ENCODE peak calls at places on chromosome 18, in ten cellular contexts. O, M, L, T, U, E, W, I, V and S are unnamed samples.

GRCh38 chr18:7116001-7116831 is 1.4 kb downstream of the LAMA1 start:
- DNase-seq in O (no peak), M (peak; percentile 46), L (peak; percentile 56), T (no peak), U (no peak), E (no peak), W (no peak), I (peak; percentile 33), V (no peak), S (no peak)

GRCh38 chr18:36828157-36828629 is 609 bp downstream of the TPGS2 start:
- DNase-seq in O (no peak), M (peak; percentile 73), L (no peak), T (peak; percentile 13), U (no peak), E (no peak), W (peak; percentile 10), I (peak; percentile 59), V (peak; percentile 5), S (no peak)

GRCh38 chr18:56294484-56295183 is 343.8 kb downstream of the TXNL1 start:
- DNase-seq in O (no peak), M (no peak), L (no peak), T (no peak), U (no peak), E (no peak), W (no peak), I (no peak), V (no peak), S (no peak)

GRCh38 chr18:77059294-77059916 is 73.2 kb downstream of the MBP start:
- DNase-seq in O (no peak), M (peak; percentile 69), L (no peak), T (no peak), U (no peak), E (no peak), W (no peak), I (peak; percentile 77), V (no peak), S (no peak)

GRCh38 chr18:1573732-1574131 is 669.1 kb downstream of the ADCYAP1 start:
- DNase-seq in O (no peak), M (no peak), L (no peak), T (no peak), U (no peak), E (no peak), W (no peak), I (no peak), V (no peak), S (no peak)

GRCh38 chr18:8834837-8835236 is 129.5 kb downstream of the MTCL1 start:
- DNase-seq in O (no peak), M (no peak), L (no peak), T (no peak), U (no peak), E (no peak), W (no peak), I (no peak), V (no peak), S (no peak)

GRCh38 chr18:32920796-32921787 is 148.3 kb upstream of the KLHL14 start:
- DNase-seq in O (no peak), M (no peak), L (no peak), T (no peak), U (peak; percentile 6), E (no peak), W (no peak), I (peak; percentile 95), V (no peak), S (no peak)

GRCh38 chr18:50783553-50783952 is 36.3 kb downstream of the MRO start:
- DNase-seq in O (no peak), M (no peak), L (no peak), T (no peak), U (no peak), E (no peak), W (no peak), I (no peak), V (no peak), S (no peak)

GRCh38 chr18:32019251-32019943 is 772 bp downstream of the RNF125 start:
- DNase-seq in O (peak; percentile 90), M (peak; percentile 69), L (peak; percentile 85), T (peak; percentile 47), U (no peak), E (peak; percentile 74), W (peak; percentile 57), I (peak; percentile 30), V (peak; percentile 45), S (no peak)

GRCh38 chr18:24530630-24531111 is 70.2 kb downstream of the HRH4 start:
- DNase-seq in O (no peak), M (no peak), L (no peak), T (no peak), U (peak; percentile 14), E (no peak), W (no peak), I (peak; percentile 13), V (no peak), S (peak; percentile 32)

GRCh38 chr18:54181856-54182612 is 42.4 kb downstream of the MBD2 start:
- DNase-seq in O (no peak), M (no peak), L (no peak), T (no peak), U (no peak), E (no peak), W (no peak), I (peak; percentile 26), V (no peak), S (no peak)

GRCh38 chr18:68507781-68508180 is 207.1 kb downstream of the TMX3 start:
- DNase-seq in O (no peak), M (no peak), L (no peak), T (no peak), U (no peak), E (no peak), W (no peak), I (peak; percentile 32), V (no peak), S (no peak)

GRCh38 chr18:24089626-24090337 is 49.1 kb upstream of the CABYR start:
- DNase-seq in O (no peak), M (no peak), L (no peak), T (no peak), U (no peak), E (no peak), W (no peak), I (no peak), V (no peak), S (no peak)

GRCh38 chr18:46190667-46191066 is 86.5 kb downstream of the HAUS1 start:
- DNase-seq in O (no peak), M (no peak), L (no peak), T (no peak), U (no peak), E (no peak), W (no peak), I (no peak), V (no peak), S (no peak)

GRCh38 chr18:36516726-36517125 is 219.2 kb downstream of the FHOD3 start:
- DNase-seq in O (no peak), M (no peak), L (peak; percentile 10), T (no peak), U (no peak), E (no peak), W (no peak), I (no peak), V (no peak), S (no peak)

GRCh38 chr18:31206787-31207381 is 44.2 kb upstream of the DSC1 start:
- DNase-seq in O (no peak), M (peak; percentile 39), L (no peak), T (no peak), U (no peak), E (peak; percentile 86), W (no peak), I (peak; percentile 67), V (no peak), S (no peak)

GRCh38 chr18:50456285-50456684 is 81.4 kb downstream of the SKA1 start:
- DNase-seq in O (no peak), M (no peak), L (no peak), T (no peak), U (no peak), E (no peak), W (no peak), I (no peak), V (no peak), S (no peak)

GRCh38 chr18:43484710-43485109 is 207.4 kb upstream of the SYT4 start:
- DNase-seq in O (no peak), M (no peak), L (no peak), T (no peak), U (no peak), E (no peak), W (no peak), I (no peak), V (no peak), S (no peak)

GRCh38 chr18:36389811-36390581 is 92.5 kb downstream of the FHOD3 start:
- DNase-seq in O (no peak), M (peak; percentile 62), L (no peak), T (no peak), U (no peak), E (no peak), W (no peak), I (no peak), V (no peak), S (no peak)

GRCh38 chr18:13438507-13439056 is 220.0 kb downstream of the LDLRAD4 start:
- DNase-seq in O (no peak), M (no peak), L (no peak), T (no peak), U (no peak), E (no peak), W (no peak), I (no peak), V (no peak), S (no peak)

GRCh38 chr18:42182728-42183700 is 228.0 kb downstream of the PIK3C3 start:
- DNase-seq in O (no peak), M (no peak), L (no peak), T (no peak), U (no peak), E (no peak), W (no peak), I (peak; percentile 56), V (no peak), S (no peak)

GRCh38 chr18:79951545-79952456 is at the start of gene SLC66A2:
- DNase-seq in O (peak; percentile 99), M (peak; percentile 100), L (peak; percentile 96), T (peak; percentile 97), U (peak; percentile 70), E (peak; percentile 98), W (peak; percentile 97), I (peak; percentile 83), V (peak; percentile 91), S (peak; percentile 84)

GRCh38 chr18:61892683-61893303 is at the start of gene RNF152:
- DNase-seq in O (no peak), M (peak; percentile 61), L (no peak), T (no peak), U (no peak), E (peak; percentile 63), W (peak; percentile 46), I (peak; percentile 27), V (peak; percentile 16), S (no peak)

GRCh38 chr18:36786686-36787085 is 42.1 kb downstream of the TPGS2 start:
- DNase-seq in O (no peak), M (no peak), L (no peak), T (no peak), U (peak; percentile 65), E (peak; percentile 71), W (no peak), I (peak; percentile 78), V (no peak), S (no peak)

GRCh38 chr18:2236232-2236631 is 335.1 kb downstream of the METTL4 start:
- DNase-seq in O (no peak), M (no peak), L (no peak), T (no peak), U (no peak), E (no peak), W (no peak), I (no peak), V (no peak), S (no peak)

GRCh38 chr18:36672437-36673344 is 156.1 kb downstream of the TPGS2 start:
- DNase-seq in O (no peak), M (no peak), L (no peak), T (no peak), U (no peak), E (peak; percentile 67), W (no peak), I (peak; percentile 40), V (no peak), S (no peak)

GRCh38 chr18:58538604-58539386 is 90.1 kb downstream of the ALPK2 start:
- DNase-seq in O (no peak), M (no peak), L (no peak), T (no peak), U (no peak), E (no peak), W (no peak), I (no peak), V (no peak), S (no peak)

GRCh38 chr18:66523219-66523991 is 80.5 kb downstream of the CDH19 start:
- DNase-seq in O (no peak), M (peak; percentile 19), L (no peak), T (no peak), U (no peak), E (no peak), W (no peak), I (no peak), V (no peak), S (no peak)